ENCODE peak calls at places on chromosomes 11 and 22, in four cellular contexts. One of them, this sample, is unnamed.

GRCh38 chr11:9280655-9281301 is 15.6 kb upstream of the DENND5A start:
- DNase-seq in left colon: peak; percentile 46
- DNase-seq in A549: no peak
- DNase-seq in lower lobe of right lung: no peak
- DNase-seq in this sample: no peak

GRCh38 chr11:120771551-120772060 is 252.3 kb upstream of the TBCEL start:
- DNase-seq in lower lobe of right lung: no peak
- DNase-seq in A549: no peak
- DNase-seq in left colon: no peak
- DNase-seq in this sample: no peak

GRCh38 chr11:73513707-73514106 is 84.2 kb downstream of the FAM168A start:
- DNase-seq in A549: no peak
- DNase-seq in left colon: no peak
- DNase-seq in lower lobe of right lung: no peak
- DNase-seq in this sample: no peak

GRCh38 chr11:63767415-63768231 is 952 bp downstream of the ZFTA start:
- DNase-seq in lower lobe of right lung: peak; percentile 51
- DNase-seq in A549: peak; percentile 66
- DNase-seq in left colon: peak; percentile 60
- DNase-seq in this sample: peak; percentile 74

GRCh38 chr11:121206810-121207209 is 85.8 kb upstream of the SC5D start:
- DNase-seq in lower lobe of right lung: no peak
- DNase-seq in A549: no peak
- DNase-seq in left colon: no peak
- DNase-seq in this sample: no peak

GRCh38 chr22:48152154-48152775 is 1389.8 kb downstream of the TBC1D22A start:
- DNase-seq in left colon: no peak
- DNase-seq in A549: no peak
- DNase-seq in lower lobe of right lung: no peak
- DNase-seq in this sample: no peak

GRCh38 chr11:12529793-12530192 is 144.4 kb upstream of the TEAD1 start:
- DNase-seq in left colon: no peak
- DNase-seq in lower lobe of right lung: no peak
- DNase-seq in A549: no peak
- DNase-seq in this sample: no peak

GRCh38 chr11:110128161-110128560 is 35.0 kb downstream of the ZC3H12C start:
- DNase-seq in lower lobe of right lung: no peak
- DNase-seq in A549: no peak
- DNase-seq in left colon: no peak
- DNase-seq in this sample: peak; percentile 49

GRCh38 chr11:30377347-30377746 is 54.4 kb downstream of the ARL14EP start:
- DNase-seq in left colon: no peak
- DNase-seq in lower lobe of right lung: no peak
- DNase-seq in A549: no peak
- DNase-seq in this sample: no peak

GRCh38 chr11:27485930-27486773 is 13.6 kb upstream of the LGR4 start:
- DNase-seq in left colon: no peak
- DNase-seq in lower lobe of right lung: no peak
- DNase-seq in A549: no peak
- DNase-seq in this sample: peak; percentile 49

GRCh38 chr11:122393209-122393850 is 262.2 kb upstream of the UBASH3B start:
- DNase-seq in left colon: no peak
- DNase-seq in A549: no peak
- DNase-seq in lower lobe of right lung: no peak
- DNase-seq in this sample: no peak

GRCh38 chr22:25760848-25761595 is 19.0 kb downstream of the MYO18B start:
- DNase-seq in lower lobe of right lung: no peak
- DNase-seq in left colon: no peak
- DNase-seq in A549: no peak
- DNase-seq in this sample: no peak

GRCh38 chr22:49856343-49856742 is 2.7 kb downstream of the ZBED4 start:
- DNase-seq in lower lobe of right lung: no peak
- DNase-seq in left colon: no peak
- DNase-seq in A549: no peak
- DNase-seq in this sample: no peak

GRCh38 chr11:68798221-68798813 is 43.4 kb downstream of the CPT1A start:
- DNase-seq in lower lobe of right lung: no peak
- DNase-seq in left colon: no peak
- DNase-seq in A549: no peak
- DNase-seq in this sample: no peak

GRCh38 chr11:69707156-69707555 is 3.3 kb upstream of the FGF19 start:
- DNase-seq in A549: no peak
- DNase-seq in lower lobe of right lung: no peak
- DNase-seq in left colon: no peak
- DNase-seq in this sample: no peak

GRCh38 chr11:126360049-126360446 is 4.6 kb downstream of the ST3GAL4 start:
- DNase-seq in A549: no peak
- DNase-seq in left colon: no peak
- DNase-seq in lower lobe of right lung: no peak
- DNase-seq in this sample: no peak

GRCh38 chr22:47781427-47782111 is 1019.1 kb downstream of the TBC1D22A start:
- DNase-seq in left colon: peak; percentile 5
- DNase-seq in lower lobe of right lung: no peak
- DNase-seq in A549: no peak
- DNase-seq in this sample: no peak

GRCh38 chr11:60915250-60915914 is 1.4 kb downstream of the TMEM109 start:
- DNase-seq in A549: peak; percentile 69
- DNase-seq in left colon: peak; percentile 67
- DNase-seq in lower lobe of right lung: peak; percentile 76
- DNase-seq in this sample: peak; percentile 56

GRCh38 chr11:71164186-71164585 is 88.2 kb downstream of the SHANK2 start:
- DNase-seq in lower lobe of right lung: no peak
- DNase-seq in A549: no peak
- DNase-seq in left colon: no peak
- DNase-seq in this sample: no peak

GRCh38 chr11:84558085-84558905 is 1068.8 kb downstream of the DLG2 start:
- DNase-seq in left colon: peak; percentile 25
- DNase-seq in lower lobe of right lung: no peak
- DNase-seq in A549: peak; percentile 44
- DNase-seq in this sample: peak; percentile 43

GRCh38 chr11:68358416-68358815 is 46.0 kb downstream of the LRP5 start:
- DNase-seq in A549: no peak
- DNase-seq in left colon: peak; percentile 20
- DNase-seq in lower lobe of right lung: no peak
- DNase-seq in this sample: no peak

GRCh38 chr11:80330302-80330701 is 889.5 kb upstream of the TENM4 start:
- DNase-seq in lower lobe of right lung: no peak
- DNase-seq in A549: no peak
- DNase-seq in left colon: no peak
- DNase-seq in this sample: peak; percentile 2

GRCh38 chr11:12087075-12087775 is 23.2 kb upstream of the MICAL2 start:
- DNase-seq in left colon: peak; percentile 53
- DNase-seq in A549: no peak
- DNase-seq in lower lobe of right lung: peak; percentile 68
- DNase-seq in this sample: peak; percentile 77

GRCh38 chr11:13963949-13964770 is 1.6 kb downstream of the SPON1 start:
- DNase-seq in lower lobe of right lung: peak; percentile 45
- DNase-seq in left colon: peak; percentile 45
- DNase-seq in A549: no peak
- DNase-seq in this sample: no peak

GRCh38 chr11:34356130-34356529 is 1.7 kb downstream of the ABTB2 start:
- DNase-seq in A549: no peak
- DNase-seq in left colon: no peak
- DNase-seq in lower lobe of right lung: no peak
- DNase-seq in this sample: no peak

GRCh38 chr11:62242021-62242420 is at the start of gene SCGB1D2:
- DNase-seq in A549: peak; percentile 23
- DNase-seq in left colon: no peak
- DNase-seq in lower lobe of right lung: no peak
- DNase-seq in this sample: no peak

GRCh38 chr11:73313652-73314051 is 5.6 kb downstream of the ARHGEF17 start:
- DNase-seq in A549: no peak
- DNase-seq in lower lobe of right lung: no peak
- DNase-seq in left colon: no peak
- DNase-seq in this sample: peak; percentile 30

This sample was measured in HCEC 1CT.